ENCODE peak calls at places on chromosomes 13 and 19, in six cellular contexts. O is SK-N-SH, S is HepG2, F is K562, Y is HCT116, J is GM12878. T is an unnamed sample.

GRCh38 chr13:87235621-87236020 is 435.6 kb upstream of the SLITRK5 start:
- DNase-seq in S (no peak), F (no peak), Y (no peak), O (no peak), J (no peak), T (no peak)

GRCh38 chr13:100392709-100393630 is 195.6 kb downstream of the GGACT start:
- DNase-seq in S (peak), F (peak), O (no peak), J (peak), Y (peak), T (peak)

GRCh38 chr19:39212377-39212742 is 8.3 kb upstream of the SYCN start:
- DNase-seq in O (peak), Y (peak), S (no peak), F (peak), J (peak), T (peak)

GRCh38 chr19:43719378-43719868 is 3.5 kb downstream of the IRGC start:
- DNase-seq in F (no peak), S (no peak), J (no peak), O (no peak), Y (no peak), T (no peak)

GRCh38 chr13:60584976-60585375 is 188.0 kb downstream of the TDRD3 start:
- DNase-seq in F (no peak), Y (no peak), J (no peak), S (no peak), O (no peak), T (peak)

GRCh38 chr13:74641586-74641985 is 507.4 kb upstream of the KLF12 start:
- DNase-seq in O (no peak), S (no peak), Y (no peak), J (no peak), F (no peak), T (no peak)

GRCh38 chr13:55244991-55245644 is 1895.6 kb upstream of the PRR20A start:
- DNase-seq in J (no peak), F (no peak), O (peak), S (peak), Y (no peak), T (peak)

GRCh38 chr13:98279473-98280175 is 102.6 kb upstream of the RNF113B start:
- DNase-seq in J (peak), F (no peak), O (peak), S (no peak), Y (no peak), T (no peak)

GRCh38 chr13:25409938-25410337 is 38.2 kb downstream of the ATP8A2 start:
- DNase-seq in J (no peak), F (no peak), S (no peak), O (no peak), Y (no peak), T (no peak)

GRCh38 chr13:38483623-38484022 is 134.0 kb downstream of the UFM1 start:
- DNase-seq in O (no peak), J (no peak), F (no peak), S (no peak), Y (no peak), T (no peak)

GRCh38 chr19:1101337-1101698 is 2.5 kb upstream of the GPX4 start:
- DNase-seq in O (no peak), J (no peak), Y (no peak), F (no peak), S (no peak), T (peak)

GRCh38 chr19:33247441-33247819 is 21.8 kb upstream of the SLC7A10 start:
- DNase-seq in F (no peak), J (no peak), Y (no peak), O (peak), S (no peak), T (no peak)

GRCh38 chr13:29571876-29572570 is 23.5 kb downstream of the SLC7A1 start:
- DNase-seq in J (no peak), Y (no peak), F (no peak), S (peak), O (no peak), T (no peak)

GRCh38 chr19:58513694-58514563 is 2.1 kb upstream of the SLC27A5 start:
- DNase-seq in Y (peak), O (peak), J (peak), F (peak), S (peak), T (peak)

GRCh38 chr19:43407416-43408005 is 7.2 kb upstream of the TEX101 start:
- DNase-seq in S (no peak), Y (no peak), J (no peak), F (no peak), O (no peak), T (peak)

DNA sequence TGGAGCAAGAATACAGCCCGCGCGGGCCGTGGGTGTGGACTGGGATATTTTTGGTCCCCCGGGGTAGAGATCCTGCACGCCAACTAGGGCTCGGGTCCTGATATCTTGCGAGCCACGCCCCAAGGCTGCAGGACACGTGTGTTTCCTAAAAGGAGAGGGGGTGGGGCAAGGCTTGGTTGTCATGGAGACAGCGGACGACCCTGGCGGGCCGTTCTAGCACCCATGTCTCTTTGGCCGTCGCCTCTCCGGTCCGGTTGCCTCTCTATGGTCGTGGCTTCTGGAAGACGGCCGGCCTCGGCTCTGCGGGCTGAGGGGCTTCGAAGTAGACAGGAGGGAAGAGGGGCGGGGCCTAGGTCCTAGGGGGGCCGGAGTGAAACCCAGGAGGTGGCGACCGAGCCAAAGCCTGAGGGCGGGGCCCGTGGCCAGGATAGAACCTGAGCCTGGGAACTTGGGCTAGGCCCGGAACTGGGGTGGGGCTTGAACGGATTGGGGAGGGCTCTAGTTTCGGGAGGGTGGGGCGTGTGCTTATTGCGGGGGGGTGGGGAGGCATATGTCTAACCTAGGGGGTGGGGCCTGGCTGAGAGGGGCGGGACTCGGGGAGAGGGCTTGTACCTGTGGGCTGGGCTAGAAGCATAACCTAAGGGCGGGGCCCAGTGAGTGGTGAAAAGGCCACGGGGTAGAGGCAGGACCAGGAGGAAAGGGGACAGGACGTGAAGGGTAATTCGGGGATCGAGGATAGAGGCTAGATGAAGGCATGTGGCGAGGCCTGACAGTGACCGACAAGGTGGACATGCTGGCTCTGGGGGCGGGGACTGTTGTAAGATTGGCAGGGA is 737 bp upstream of the SLC27A1 start:
- DNase-seq in J (peak), Y (peak), F (peak), O (peak), S (peak), T (peak)
- TF ChIP-seq REST in J (no peak), Y (no peak), F (peak), O (no peak), S (no peak), T (no peak)

DNA sequence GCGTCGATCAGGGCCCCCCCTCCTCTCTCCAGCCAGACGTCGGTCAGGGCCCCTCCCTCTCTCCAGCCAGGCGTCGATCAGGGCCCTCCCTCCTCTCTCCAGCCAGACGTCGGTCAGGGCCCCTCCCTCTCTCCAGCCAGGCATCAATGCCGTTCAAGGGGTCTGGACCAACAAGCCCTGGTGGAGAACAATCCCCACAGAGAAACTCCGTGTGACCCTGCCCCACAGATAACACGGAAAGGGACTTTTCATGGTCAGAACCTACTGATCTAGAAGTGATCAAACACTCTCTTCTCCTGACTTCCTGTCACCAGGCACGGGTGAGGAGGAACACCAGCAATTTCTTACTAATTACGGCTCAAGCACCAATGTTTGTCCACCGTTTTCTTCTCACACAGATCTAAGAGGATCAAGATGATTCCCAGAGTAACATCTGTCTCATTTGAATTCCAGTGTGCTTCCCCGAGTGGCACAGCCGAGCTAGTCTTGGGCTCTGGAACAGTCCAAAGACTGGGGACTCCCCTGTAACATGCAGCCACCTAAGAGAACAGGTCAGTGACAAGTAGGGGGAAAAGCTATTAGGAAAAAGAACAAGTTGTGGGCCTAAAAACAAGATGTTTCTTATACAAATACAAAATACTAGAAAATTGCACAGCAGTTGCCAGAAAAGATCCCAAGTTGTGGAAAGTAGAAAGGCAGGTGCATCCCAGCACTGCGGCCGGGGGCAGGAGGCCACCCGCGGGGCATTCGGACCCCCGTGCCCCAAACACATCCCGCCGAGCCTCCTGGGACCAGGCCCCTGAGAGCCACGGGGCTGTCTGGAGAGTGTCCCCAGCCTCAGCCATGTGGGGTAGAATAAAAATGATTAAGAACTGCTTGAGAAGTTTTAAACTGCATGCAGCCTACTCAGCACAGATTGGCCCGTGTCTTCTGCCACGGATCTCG is 11.7 kb downstream of the RASA3 start:
- DNase-seq in Y (no peak), F (no peak), J (no peak), S (no peak), O (peak), T (no peak)
- H2AFZ ChIP-seq in Y (no peak), F (no peak), J (no peak), S (no peak), O (no peak), T (no peak)

GRCh38 chr13:42715909-42716308 is 65.5 kb upstream of the FAM216B start:
- DNase-seq in O (no peak), Y (no peak), J (no peak), F (no peak), S (no peak), T (peak)

GRCh38 chr13:42722883-42723539 is 58.4 kb upstream of the FAM216B start:
- DNase-seq in O (no peak), J (no peak), F (no peak), Y (no peak), S (no peak), T (no peak)

GRCh38 chr13:42720858-42721219 is 60.5 kb upstream of the FAM216B start:
- DNase-seq in J (no peak), F (no peak), S (no peak), Y (no peak), O (no peak), T (no peak)

DNA sequence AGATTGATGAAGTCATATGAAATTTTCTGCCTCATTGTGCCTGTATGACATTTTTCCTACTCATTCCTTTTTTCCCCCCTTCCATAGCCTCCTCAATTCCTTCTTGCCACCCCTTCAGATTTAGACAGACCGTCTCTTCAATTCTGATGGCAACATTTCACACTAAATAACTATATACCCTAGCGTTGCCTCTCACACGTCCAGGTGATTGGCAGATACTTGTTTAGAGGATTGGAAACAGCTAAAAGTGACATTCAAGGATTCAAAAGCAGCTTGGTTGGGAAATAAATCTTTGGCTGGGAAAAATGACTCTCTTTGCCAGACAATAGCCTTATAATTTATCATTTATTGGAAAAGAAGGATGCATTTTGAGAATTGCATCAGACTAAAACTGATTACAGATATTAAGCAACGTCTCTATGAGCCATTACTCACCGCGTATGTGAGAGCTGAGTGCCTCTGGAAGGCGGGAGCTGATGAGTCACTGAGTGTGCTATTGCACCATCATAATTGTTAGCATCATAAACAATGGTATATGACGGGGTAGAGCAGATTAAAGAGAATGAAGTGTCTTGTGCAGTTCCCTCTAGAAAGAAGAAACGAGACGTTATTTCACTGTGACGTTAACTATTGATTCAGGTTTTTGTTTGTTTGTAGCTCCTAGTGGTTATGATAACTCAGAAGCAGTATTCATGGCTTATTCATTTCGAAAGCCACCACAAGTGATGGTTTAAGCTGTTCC is 61.1 kb upstream of the FAM216B start:
- DNase-seq in O (no peak), S (peak), F (no peak), Y (peak), J (peak), T (no peak)
- TF ChIP-seq REST in O (no peak), S (no peak), F (no peak), Y (no peak), J (no peak), T (no peak)

DNA sequence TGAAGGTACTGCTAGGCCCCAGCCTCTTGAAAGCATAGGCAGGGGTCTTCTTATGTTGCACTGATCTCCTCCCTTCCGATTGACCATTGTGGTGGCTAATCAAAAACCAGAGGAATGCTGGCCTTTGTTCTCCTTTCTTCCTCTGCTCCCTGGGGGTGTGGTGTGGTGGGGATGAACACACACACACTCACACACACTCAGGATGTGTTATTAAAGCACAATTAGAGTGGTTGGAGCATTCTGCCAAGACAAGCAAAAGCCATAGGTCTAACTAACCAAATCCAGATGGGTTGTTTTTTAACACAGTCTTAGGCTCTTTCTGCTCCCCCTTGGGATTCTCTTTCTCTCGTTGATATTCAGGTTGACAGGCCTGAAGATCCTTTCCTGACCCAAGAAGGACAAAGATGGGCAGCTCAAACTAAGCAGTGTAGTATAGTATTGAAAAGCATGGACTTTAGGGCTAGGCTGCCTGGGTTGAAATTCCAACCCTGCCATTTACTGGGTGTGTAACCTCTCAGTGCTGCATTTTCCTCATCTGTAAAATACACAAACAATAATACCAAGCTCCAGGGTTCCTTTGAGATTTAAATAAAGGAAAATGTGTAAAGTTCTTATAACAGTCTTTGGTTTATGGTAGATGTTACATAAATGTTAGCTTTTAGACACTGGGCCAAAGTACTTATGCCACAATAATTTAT is 25.5 kb upstream of the DGKH start:
- DNase-seq in O (no peak), F (no peak), Y (no peak), J (no peak), S (no peak), T (no peak)
- H2AFZ ChIP-seq in O (no peak), F (no peak), Y (no peak), J (no peak), S (no peak), T (no peak)

GRCh38 chr13:63425131-63425530 is 2009.5 kb upstream of the PCDH20 start:
- DNase-seq in J (no peak), S (no peak), O (no peak), Y (no peak), F (no peak), T (no peak)
- TF ChIP-seq REST in J (no peak), S (no peak), O (no peak), Y (no peak), F (no peak), T (no peak)

DNA sequence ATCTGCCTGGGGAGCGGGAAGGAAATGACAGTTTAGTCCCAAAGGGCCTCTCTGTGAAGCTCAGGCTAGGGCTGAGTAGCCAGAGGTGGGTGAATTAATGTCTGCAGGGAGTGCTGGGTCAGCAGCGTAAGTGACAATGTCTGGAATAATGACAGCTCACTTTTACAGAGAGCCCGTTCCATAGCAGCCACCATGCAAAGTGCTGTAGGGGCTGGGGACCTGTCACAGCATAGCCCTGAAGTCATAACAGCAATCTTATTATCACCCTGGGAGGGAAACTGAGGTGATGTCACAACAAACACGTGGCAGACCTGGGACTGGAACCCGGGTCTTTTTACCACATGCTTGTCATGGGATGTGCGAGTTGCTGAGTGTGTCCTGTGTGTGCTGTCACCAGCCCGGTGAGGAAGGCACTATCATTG is 8.7 kb upstream of the CD22 start:
- DNase-seq in O (no peak), S (no peak), Y (no peak), F (no peak), J (no peak), T (no peak)
- H2AFZ ChIP-seq in O (no peak), S (no peak), Y (no peak), F (peak), J (peak), T (no peak)

GRCh38 chr19:35143818-35144217 is 763 bp downstream of the FXYD7 start:
- DNase-seq in S (no peak), Y (no peak), J (no peak), F (no peak), O (no peak), T (no peak)

GRCh38 chr19:35143231-35143715 is at the start of gene FXYD7:
- DNase-seq in O (peak), F (no peak), Y (no peak), S (no peak), J (no peak), T (peak)

GRCh38 chr19:35141627-35142401 is 1.2 kb upstream of the FXYD7 start:
- DNase-seq in O (no peak), J (no peak), Y (no peak), F (no peak), S (no peak), T (no peak)

GRCh38 chr19:35144259-35144599 is 1.2 kb downstream of the FXYD7 start:
- DNase-seq in F (no peak), S (no peak), Y (no peak), J (no peak), O (no peak), T (no peak)

GRCh38 chr19:35142531-35143230 is 374 bp upstream of the FXYD7 start:
- DNase-seq in S (no peak), O (peak), J (no peak), Y (no peak), F (peak), T (peak)
- TF ChIP-seq REST in S (no peak), O (no peak), J (no peak), Y (no peak), F (no peak), T (no peak)

GRCh38 chr19:8321067-8321759 is at the start of the genes NDUFA7 and RPS28:
- DNase-seq in Y (peak), J (peak), F (peak), O (peak), S (peak), T (peak)
- H2AFZ ChIP-seq in Y (no peak), J (peak), F (peak), O (peak), S (no peak), T (no peak)

DNA sequence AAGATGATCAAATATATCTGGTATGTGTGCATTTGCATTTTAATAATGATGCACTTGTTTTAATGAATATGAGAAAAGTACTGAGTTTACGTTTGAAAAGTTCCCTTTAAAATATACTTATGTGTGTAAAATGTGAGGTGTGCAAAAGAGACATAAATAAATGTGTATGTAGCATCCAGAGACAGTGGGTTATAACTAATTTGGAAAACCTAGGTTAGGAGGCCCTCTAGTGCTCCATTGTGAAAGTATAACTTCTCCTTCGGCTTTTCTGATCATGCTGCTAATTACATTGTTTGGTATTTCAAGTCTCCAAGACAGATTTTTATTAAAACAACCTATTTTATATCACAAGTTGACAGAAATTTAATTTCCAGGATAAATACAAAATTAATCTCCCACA is 30.1 kb downstream of the SCEL start:
- DNase-seq in O (peak), Y (peak), F (peak), S (peak), J (no peak), T (peak)
- TF ChIP-seq REST in O (no peak), Y (no peak), F (no peak), S (no peak), J (no peak), T (no peak)